ENCODE peak calls at places on chromosomes 3 and 15, in six cellular contexts. One of them, this sample, is unnamed.

GRCh38 chr3:34229871-34230270 is 431.4 kb downstream of the PDCD6IP start:
- DNase-seq in Calu3: no peak
- DNase-seq in PC-3: no peak
- DNase-seq in colonic mucosa: no peak
- DNase-seq in GM20000: no peak
- DNase-seq in HCT116: no peak
- DNase-seq in this sample: no peak

GRCh38 chr3:124248471-124249028 is 256.6 kb upstream of the ROPN1 start:
- DNase-seq in colonic mucosa: peak
- DNase-seq in PC-3: peak
- DNase-seq in GM20000: no peak
- DNase-seq in HCT116: no peak
- DNase-seq in Calu3: no peak
- DNase-seq in this sample: peak

GRCh38 chr3:111712294-111713180 is 117.4 kb upstream of the ZBED2 start:
- DNase-seq in colonic mucosa: no peak
- DNase-seq in Calu3: no peak
- DNase-seq in HCT116: no peak
- DNase-seq in GM20000: no peak
- DNase-seq in PC-3: no peak
- DNase-seq in this sample: peak

GRCh38 chr3:48926425-48927392 is 8.1 kb downstream of the ARIH2 start:
- DNase-seq in colonic mucosa: no peak
- DNase-seq in Calu3: peak
- DNase-seq in HCT116: no peak
- DNase-seq in GM20000: no peak
- DNase-seq in PC-3: peak
- DNase-seq in this sample: no peak

GRCh38 chr15:75455982-75456531 is 4.6 kb upstream of the SIN3A start:
- DNase-seq in HCT116: peak
- DNase-seq in PC-3: peak
- DNase-seq in GM20000: peak
- DNase-seq in colonic mucosa: peak
- DNase-seq in Calu3: peak
- DNase-seq in this sample: no peak

GRCh38 chr3:182046365-182046764 is 334.6 kb downstream of the SOX2 start:
- DNase-seq in colonic mucosa: no peak
- DNase-seq in Calu3: no peak
- DNase-seq in GM20000: no peak
- DNase-seq in PC-3: no peak
- DNase-seq in HCT116: no peak
- DNase-seq in this sample: no peak

GRCh38 chr3:53643757-53644156 is 149.3 kb downstream of the CACNA1D start:
- DNase-seq in GM20000: no peak
- DNase-seq in PC-3: no peak
- DNase-seq in Calu3: no peak
- DNase-seq in colonic mucosa: no peak
- DNase-seq in HCT116: no peak
- DNase-seq in this sample: no peak

GRCh38 chr15:28153492-28154119 is 54.5 kb upstream of the OCA2 start:
- DNase-seq in colonic mucosa: no peak
- DNase-seq in Calu3: no peak
- DNase-seq in PC-3: no peak
- DNase-seq in GM20000: no peak
- DNase-seq in HCT116: no peak
- DNase-seq in this sample: no peak

GRCh38 chr3:45654344-45654934 is 34.8 kb upstream of the SACM1L start:
- DNase-seq in HCT116: no peak
- DNase-seq in colonic mucosa: no peak
- DNase-seq in Calu3: no peak
- DNase-seq in GM20000: no peak
- DNase-seq in PC-3: peak
- DNase-seq in this sample: peak

GRCh38 chr3:157204880-157205279 is 44.9 kb upstream of the CCNL1 start:
- DNase-seq in HCT116: no peak
- DNase-seq in GM20000: no peak
- DNase-seq in colonic mucosa: no peak
- DNase-seq in PC-3: no peak
- DNase-seq in Calu3: no peak
- DNase-seq in this sample: no peak

GRCh38 chr3:27584874-27585273 is 100.7 kb upstream of the SLC4A7 start:
- DNase-seq in Calu3: no peak
- DNase-seq in colonic mucosa: no peak
- DNase-seq in GM20000: no peak
- DNase-seq in HCT116: no peak
- DNase-seq in PC-3: no peak
- DNase-seq in this sample: no peak

GRCh38 chr3:194685723-194686413 is at the start of gene FAM43A:
- DNase-seq in GM20000: peak
- DNase-seq in PC-3: peak
- DNase-seq in Calu3: peak
- DNase-seq in HCT116: peak
- DNase-seq in colonic mucosa: peak
- DNase-seq in this sample: peak
- TF ChIP-seq CTCF in GM20000: no peak
- TF ChIP-seq CTCF in PC-3: peak
- TF ChIP-seq CTCF in Calu3: no peak
- TF ChIP-seq CTCF in HCT116: no peak
- TF ChIP-seq CTCF in colonic mucosa: no peak
- TF ChIP-seq CTCF in this sample: no peak

DNA sequence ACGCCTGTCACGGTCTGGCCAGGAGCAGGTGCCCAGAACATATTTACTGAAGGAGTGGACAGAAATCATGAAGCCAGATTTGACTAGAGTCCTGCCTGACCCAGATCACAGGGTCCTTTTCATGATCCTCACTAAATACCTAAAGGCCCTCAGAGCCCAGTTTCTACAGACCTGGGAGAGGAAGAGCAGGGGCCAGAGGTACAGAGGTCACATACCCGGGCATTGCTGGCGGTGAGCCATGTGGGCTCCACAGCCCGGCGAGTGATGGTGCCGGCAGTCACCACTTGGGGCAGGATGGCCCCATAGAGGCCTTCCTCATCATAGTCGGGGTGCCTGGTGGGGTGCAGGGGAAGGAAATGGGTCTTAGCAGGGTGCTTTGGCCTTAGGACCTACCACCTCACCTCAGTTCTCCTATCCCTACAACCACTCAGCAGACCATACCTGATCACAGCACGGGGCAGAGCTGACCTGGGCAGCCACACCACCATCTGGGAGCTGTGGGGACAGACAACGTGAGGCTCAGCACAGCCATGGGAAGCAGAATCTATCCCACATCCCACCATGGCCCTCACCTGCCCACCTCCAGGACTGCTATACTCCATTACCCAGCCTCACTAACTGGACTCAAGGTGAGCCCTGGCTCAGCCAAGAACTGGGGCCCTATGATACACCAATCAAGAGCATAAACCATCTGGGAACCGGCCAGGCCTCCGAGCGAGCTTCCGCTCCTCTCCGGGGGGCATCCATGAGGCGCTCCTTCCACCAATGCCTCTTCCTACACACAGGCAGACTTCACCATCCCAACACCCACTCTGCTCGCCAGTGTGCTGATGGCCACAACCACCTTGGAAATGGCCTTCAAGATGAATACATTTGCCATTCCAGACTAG is 12.9 kb downstream of the POLG start:
- DNase-seq in HCT116: no peak
- DNase-seq in Calu3: peak
- DNase-seq in GM20000: no peak
- DNase-seq in PC-3: no peak
- DNase-seq in colonic mucosa: no peak
- DNase-seq in this sample: no peak
- TF ChIP-seq CTCF in HCT116: peak
- TF ChIP-seq CTCF in Calu3: peak
- TF ChIP-seq CTCF in GM20000: no peak
- TF ChIP-seq CTCF in PC-3: peak
- TF ChIP-seq CTCF in colonic mucosa: no peak
- TF ChIP-seq CTCF in this sample: no peak

DNA sequence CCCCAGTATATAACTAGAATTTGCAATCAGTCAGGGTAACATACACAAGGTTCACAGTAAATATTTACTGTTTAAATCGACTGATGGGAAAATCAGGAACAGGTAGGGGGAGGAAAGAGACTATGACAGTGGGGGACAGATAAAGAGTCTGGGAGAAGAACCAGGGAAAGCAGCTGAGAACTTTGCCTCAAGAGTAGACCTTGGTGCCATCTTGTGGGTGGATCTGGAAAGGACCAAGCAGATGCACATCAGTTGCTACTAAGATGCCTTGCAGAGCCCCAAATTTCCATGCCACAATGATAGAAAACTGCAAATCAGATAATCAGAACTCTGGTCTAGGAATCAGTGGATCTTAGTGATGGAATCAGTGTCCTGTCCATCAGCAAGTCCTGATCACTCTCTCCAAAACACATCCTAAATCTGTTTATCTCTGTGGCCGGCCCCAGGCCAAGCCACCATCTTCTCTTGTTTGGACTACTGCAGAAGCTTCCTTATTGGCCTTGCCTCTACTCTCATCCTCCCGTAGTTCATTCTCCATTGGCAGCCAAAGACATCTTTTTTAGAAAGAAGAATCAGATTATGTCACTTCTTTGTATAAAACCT is 62.7 kb downstream of the PDE8A start:
- DNase-seq in colonic mucosa: peak
- DNase-seq in Calu3: peak
- DNase-seq in GM20000: peak
- DNase-seq in HCT116: peak
- DNase-seq in PC-3: peak
- DNase-seq in this sample: peak
- TF ChIP-seq CTCF in colonic mucosa: peak
- TF ChIP-seq CTCF in Calu3: peak
- TF ChIP-seq CTCF in GM20000: peak
- TF ChIP-seq CTCF in HCT116: peak
- TF ChIP-seq CTCF in PC-3: peak
- TF ChIP-seq CTCF in this sample: peak

GRCh38 chr3:160132226-160132625 is 93.0 kb upstream of the C3orf80 start:
- DNase-seq in GM20000: no peak
- DNase-seq in HCT116: no peak
- DNase-seq in Calu3: no peak
- DNase-seq in colonic mucosa: no peak
- DNase-seq in PC-3: no peak
- DNase-seq in this sample: no peak

GRCh38 chr3:160134454-160134853 is 90.8 kb upstream of the C3orf80 start:
- DNase-seq in Calu3: peak
- DNase-seq in colonic mucosa: no peak
- DNase-seq in GM20000: no peak
- DNase-seq in HCT116: peak
- DNase-seq in PC-3: peak
- DNase-seq in this sample: no peak

GRCh38 chr3:160134964-160135363 is 90.3 kb upstream of the C3orf80 start:
- DNase-seq in colonic mucosa: no peak
- DNase-seq in HCT116: no peak
- DNase-seq in GM20000: no peak
- DNase-seq in Calu3: no peak
- DNase-seq in PC-3: peak
- DNase-seq in this sample: no peak

GRCh38 chr3:160135850-160136249 is 89.4 kb upstream of the C3orf80 start:
- DNase-seq in PC-3: no peak
- DNase-seq in GM20000: no peak
- DNase-seq in Calu3: no peak
- DNase-seq in HCT116: no peak
- DNase-seq in colonic mucosa: no peak
- DNase-seq in this sample: no peak

DNA sequence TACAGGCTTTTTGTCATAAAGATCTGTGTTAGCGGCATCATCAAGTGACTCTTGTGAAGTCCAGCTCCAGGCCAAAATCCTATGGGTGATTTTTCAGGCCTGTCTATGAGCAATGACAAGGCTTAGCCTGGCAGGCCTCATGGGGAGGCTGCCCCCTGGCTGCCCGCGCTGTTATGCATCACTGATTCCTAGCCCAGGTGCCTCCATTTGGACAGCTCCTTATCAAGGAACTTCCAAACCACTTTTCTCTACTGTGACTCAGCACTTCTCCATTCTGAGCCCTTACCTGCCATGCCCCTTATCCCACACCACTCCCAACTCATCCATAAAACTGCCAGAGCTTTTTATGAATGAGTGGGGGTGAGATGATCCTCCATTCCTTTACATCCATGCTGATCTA is 91.5 kb upstream of the C3orf80 start:
- DNase-seq in Calu3: peak
- DNase-seq in HCT116: peak
- DNase-seq in GM20000: no peak
- DNase-seq in colonic mucosa: no peak
- DNase-seq in PC-3: peak
- DNase-seq in this sample: no peak
- TF ChIP-seq CTCF in Calu3: no peak
- TF ChIP-seq CTCF in HCT116: peak
- TF ChIP-seq CTCF in GM20000: no peak
- TF ChIP-seq CTCF in colonic mucosa: no peak
- TF ChIP-seq CTCF in PC-3: peak
- TF ChIP-seq CTCF in this sample: no peak

GRCh38 chr3:154510780-154511179 is 80.8 kb upstream of the GPR149 start:
- DNase-seq in HCT116: no peak
- DNase-seq in PC-3: no peak
- DNase-seq in GM20000: no peak
- DNase-seq in Calu3: no peak
- DNase-seq in colonic mucosa: no peak
- DNase-seq in this sample: no peak

GRCh38 chr3:154507727-154508126 is 77.7 kb upstream of the GPR149 start:
- DNase-seq in PC-3: no peak
- DNase-seq in GM20000: no peak
- DNase-seq in HCT116: no peak
- DNase-seq in colonic mucosa: no peak
- DNase-seq in Calu3: no peak
- DNase-seq in this sample: no peak
- TF ChIP-seq CTCF in PC-3: no peak
- TF ChIP-seq CTCF in GM20000: no peak
- TF ChIP-seq CTCF in HCT116: no peak
- TF ChIP-seq CTCF in colonic mucosa: no peak
- TF ChIP-seq CTCF in Calu3: no peak
- TF ChIP-seq CTCF in this sample: no peak

This sample was measured in gastrocnemius medialis.